ENCODE peak calls at places on chromosomes 11 and 22, in eight cellular contexts. K is HCT116, A is fibroblast of pulmonary artery, N is astrocyte, I is neural crest cell, J is AG10803, E is tibial nerve, M is neural progenitor cell. H is an unnamed sample.

GRCh38 chr11:9765320-9766101 is 101.6 kb downstream of the SWAP70 start:
- DNase-seq in K (no peak), A (peak; percentile 93), N (peak; percentile 89), I (no peak), J (peak; percentile 98), E (peak; percentile 45), M (peak; percentile 25), H (no peak)

GRCh38 chr22:29744902-29745301 is 21.9 kb downstream of the ZMAT5 start:
- DNase-seq in K (no peak), A (peak; percentile 37), N (no peak), I (no peak), J (peak; percentile 86), E (peak; percentile 14), M (no peak), H (no peak)

GRCh38 chr11:19597876-19598275 is 114.8 kb upstream of the NAV2 start:
- DNase-seq in K (no peak), A (no peak), N (no peak), I (no peak), J (no peak), E (no peak), M (no peak), H (no peak)

GRCh38 chr11:125935629-125936199 is 10.1 kb upstream of the VSIG10L2 start:
- DNase-seq in K (no peak), A (no peak), N (no peak), I (no peak), J (peak; percentile 19), E (no peak), M (no peak), H (no peak)

GRCh38 chr11:36109850-36110606 is 166.2 kb downstream of the LDLRAD3 start:
- DNase-seq in K (no peak), A (peak; percentile 38), N (peak; percentile 30), I (no peak), J (no peak), E (no peak), M (peak; percentile 93), H (no peak)

GRCh38 chr11:68545796-68546195 is 85.2 kb downstream of the PPP6R3 start:
- DNase-seq in K (no peak), A (no peak), N (no peak), I (no peak), J (no peak), E (no peak), M (no peak), H (no peak)

GRCh38 chr11:17528181-17528691 is 16.0 kb downstream of the USH1C start:
- DNase-seq in K (no peak), A (peak; percentile 41), N (no peak), I (peak; percentile 77), J (peak; percentile 26), E (peak; percentile 28), M (peak; percentile 83), H (peak; percentile 87)

GRCh38 chr22:44738347-44738715 is 14.0 kb upstream of the ARHGAP8 start:
- DNase-seq in K (no peak), A (no peak), N (no peak), I (no peak), J (no peak), E (no peak), M (no peak), H (no peak)

GRCh38 chr11:95922536-95923440 is 1.1 kb downstream of the MTMR2 start:
- DNase-seq in K (no peak), A (peak; percentile 26), N (no peak), I (no peak), J (peak; percentile 8), E (no peak), M (no peak), H (no peak)

GRCh38 chr22:49415219-49415951 is 412.3 kb downstream of the BRD1 start:
- DNase-seq in K (no peak), A (no peak), N (no peak), I (no peak), J (no peak), E (no peak), M (no peak), H (no peak)

GRCh38 chr22:25111579-25112517 is 87.8 kb upstream of the CRYBB3 start:
- DNase-seq in K (no peak), A (no peak), N (no peak), I (no peak), J (no peak), E (peak; percentile 14), M (no peak), H (no peak)

GRCh38 chr11:10304495-10305261 is at the start of gene ADM:
- DNase-seq in K (peak; percentile 91), A (peak; percentile 94), N (no peak), I (peak; percentile 70), J (peak; percentile 96), E (peak; percentile 90), M (peak; percentile 86), H (no peak)

GRCh38 chr11:38718659-38719058 is 2120.6 kb upstream of the RAG2 start:
- DNase-seq in K (no peak), A (no peak), N (peak; percentile 10), I (no peak), J (no peak), E (no peak), M (peak; percentile 13), H (no peak)

DNA sequence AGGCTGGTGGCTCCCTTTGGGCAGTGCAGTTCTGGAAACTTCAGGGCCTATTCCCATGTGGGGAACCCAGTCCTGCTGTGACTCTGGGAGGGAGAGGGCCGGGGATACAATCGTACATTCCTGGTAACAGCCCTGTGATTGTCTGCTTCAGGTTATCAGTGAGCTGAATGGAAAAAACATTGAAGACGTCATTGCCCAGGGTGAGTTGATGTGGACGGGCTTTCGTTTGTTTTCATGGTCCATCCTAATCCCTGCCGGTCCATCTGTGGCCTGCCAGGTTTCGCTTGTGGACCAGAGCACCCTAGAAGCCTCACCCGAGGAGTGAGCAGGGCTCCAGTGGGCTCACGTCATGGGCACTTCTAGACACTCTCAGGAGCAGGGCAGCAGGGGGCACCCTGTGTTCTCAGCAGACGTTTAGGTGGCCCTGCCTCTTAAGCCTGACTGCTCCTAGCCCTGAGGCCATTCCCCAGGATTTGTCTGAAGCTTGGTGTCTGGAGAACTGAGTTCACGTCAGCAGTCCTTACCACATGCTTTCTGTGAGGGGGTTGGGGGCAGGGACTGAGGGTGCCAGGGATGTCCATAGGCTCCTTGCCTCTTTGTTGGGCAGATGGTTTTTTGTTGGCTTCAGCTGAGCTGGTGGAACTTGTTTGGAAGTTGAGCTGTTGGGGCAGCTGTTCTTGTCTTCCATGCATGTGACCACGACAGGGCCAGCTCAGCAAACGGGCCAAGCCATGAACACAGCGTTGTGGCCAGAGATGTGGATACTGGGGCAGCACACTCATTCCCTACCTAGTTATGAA is 1.9 kb downstream of the RPLP2 start:
- DNase-seq in K (no peak), A (peak; percentile 37), N (no peak), I (no peak), J (no peak), E (no peak), M (no peak), H (no peak)
- TF ChIP-seq CTCF in K (no peak), A (no peak), N (no peak), I (no peak), J (peak; percentile 7), E (no peak), M (no peak), H (no peak)

GRCh38 chr11:131246589-131247164 is 123.7 kb upstream of the NTM start:
- DNase-seq in K (no peak), A (no peak), N (no peak), I (peak; percentile 49), J (no peak), E (peak; percentile 12), M (peak; percentile 81), H (no peak)
- TF ChIP-seq CTCF in K (no peak), A (peak; percentile 11), N (peak; percentile 37), I (peak; percentile 76), J (peak; percentile 28), E (peak; percentile 28), M (peak; percentile 85), H (peak; percentile 75)

GRCh38 chr11:134727204-134727603 is 315.2 kb upstream of the B3GAT1 start:
- DNase-seq in K (peak; percentile 10), A (no peak), N (no peak), I (no peak), J (no peak), E (no peak), M (no peak), H (no peak)

GRCh38 chr11:134724779-134725140 is 312.7 kb upstream of the B3GAT1 start:
- DNase-seq in K (no peak), A (no peak), N (no peak), I (no peak), J (no peak), E (no peak), M (no peak), H (no peak)

GRCh38 chr11:134725211-134725610 is 313.2 kb upstream of the B3GAT1 start:
- DNase-seq in K (no peak), A (no peak), N (no peak), I (no peak), J (no peak), E (no peak), M (no peak), H (no peak)

GRCh38 chr11:134727636-134728035 is 315.6 kb upstream of the B3GAT1 start:
- DNase-seq in K (no peak), A (no peak), N (no peak), I (no peak), J (no peak), E (no peak), M (no peak), H (no peak)

DNA sequence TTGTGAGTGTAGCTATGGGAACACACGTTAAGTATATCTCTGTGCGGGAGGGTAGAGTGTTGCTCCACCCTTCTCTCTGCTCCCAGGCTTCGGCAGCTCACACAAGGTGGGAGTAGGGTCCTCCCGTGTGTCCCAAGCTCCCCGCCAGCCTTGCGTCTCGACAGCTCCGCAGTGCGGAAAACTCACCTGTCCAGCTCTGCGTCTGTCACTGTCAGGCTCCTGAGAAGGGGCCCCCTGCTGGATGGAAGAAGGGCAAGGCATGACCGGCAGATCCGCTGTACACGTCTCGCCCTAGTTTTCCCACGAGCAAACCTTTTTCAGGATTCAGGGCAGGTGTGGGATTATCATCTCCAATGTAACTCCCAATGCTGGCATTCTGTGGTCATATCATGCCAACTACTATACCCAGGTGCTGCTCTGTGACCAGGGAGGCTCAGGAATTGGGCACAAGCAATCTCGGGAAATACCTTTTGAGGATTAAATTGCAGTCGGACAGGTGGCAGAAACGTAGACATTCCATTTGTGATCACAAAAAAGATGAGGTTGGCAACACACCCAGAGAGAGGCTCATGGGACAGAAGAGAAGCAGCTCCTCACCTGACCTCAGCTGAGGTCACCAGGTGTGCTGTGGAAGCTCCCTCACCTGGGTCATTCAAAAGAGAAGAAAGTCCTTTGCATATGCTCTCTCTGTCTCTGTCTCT is 314.0 kb upstream of the B3GAT1 start:
- DNase-seq in K (peak; percentile 35), A (no peak), N (no peak), I (no peak), J (no peak), E (no peak), M (peak; percentile 40), H (no peak)
- TF ChIP-seq CTCF in K (peak; percentile 66), A (no peak), N (no peak), I (peak; percentile 65), J (no peak), E (no peak), M (peak; percentile 44), H (peak; percentile 20)

DNA sequence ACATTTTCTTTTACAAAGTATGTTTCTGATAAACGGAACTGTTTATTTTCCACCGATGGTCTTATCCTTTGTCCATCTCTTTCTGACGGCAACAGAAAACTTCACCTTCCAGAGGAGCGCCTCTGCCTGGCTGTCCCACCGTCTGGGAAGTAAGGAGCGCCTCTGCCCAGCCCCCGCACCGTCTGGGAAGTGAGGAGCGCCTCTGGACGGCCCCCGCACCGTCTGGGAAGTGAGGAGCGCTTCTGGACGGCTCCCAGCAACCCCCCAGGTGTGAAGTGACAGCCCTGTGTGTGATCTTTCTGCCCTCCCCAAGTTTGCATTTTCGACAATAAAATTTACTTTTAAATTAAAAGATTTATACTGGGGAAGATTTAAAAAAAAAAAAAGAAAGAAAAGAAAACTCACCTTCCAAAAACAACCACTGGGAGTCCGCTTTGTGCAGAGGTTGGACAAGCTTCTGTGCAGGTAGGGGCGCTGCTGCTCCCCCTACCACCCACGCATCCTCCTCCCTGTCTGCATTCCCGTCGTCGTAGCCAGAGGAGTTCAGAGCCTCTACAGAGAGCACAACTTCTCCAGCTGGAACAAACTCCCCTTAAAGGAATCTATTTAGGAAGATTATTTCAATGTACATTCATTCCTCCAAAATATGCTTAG is 1.0 kb upstream of the APOBEC3B start:
- DNase-seq in K (peak; percentile 37), A (peak; percentile 18), N (peak; percentile 50), I (no peak), J (peak; percentile 8), E (no peak), M (peak; percentile 66), H (no peak)
- TF ChIP-seq CTCF in K (peak; percentile 55), A (peak; percentile 24), N (peak; percentile 40), I (peak; percentile 55), J (peak; percentile 35), E (peak; percentile 4), M (peak; percentile 54), H (no peak)